ENCODE peak calls at places on chromosomes 1 and 21, in ten cellular contexts. H, M, X, W, Q, B, V, P, L and J are unnamed samples. For H3K4me1, the result is how much of the 10 kb centered on the place peaks cover.

GRCh38 chr1:12107718-12108117 is 44.6 kb downstream of the TNFRSF8 start:
- DNase-seq in H (no peak), M (no peak), X (no peak), W (no peak), Q (no peak), B (no peak), V (no peak), P (no peak), L (no peak), J (no peak)

GRCh38 chr1:229253170-229253974 is 17.5 kb upstream of the RAB4A start:
- DNase-seq in H (peak), M (no peak), X (no peak), W (peak), Q (no peak), B (no peak), V (no peak), P (no peak), L (no peak), J (no peak)

GRCh38 chr1:235597867-235598553 is 51.6 kb downstream of the GNG4 start:
- DNase-seq in H (peak), M (no peak), X (no peak), W (peak), Q (no peak), B (no peak), V (no peak), P (no peak), L (no peak), J (no peak)

GRCh38 chr1:206658264-206658980 is 23.1 kb downstream of the DYRK3 start:
- DNase-seq in H (no peak), M (no peak), X (peak), W (peak), Q (peak), B (peak), V (peak), P (no peak), L (no peak), J (no peak)

GRCh38 chr1:240356568-240356967 is 255.4 kb downstream of the GREM2 start:
- DNase-seq in H (no peak), M (no peak), X (no peak), W (no peak), Q (no peak), B (no peak), V (no peak), P (no peak), L (no peak), J (no peak)

GRCh38 chr1:102535829-102536505 is 539.2 kb upstream of the OLFM3 start:
- DNase-seq in H (no peak), M (no peak), X (no peak), W (peak), Q (no peak), B (no peak), V (no peak), P (no peak), L (no peak), J (no peak)

GRCh38 chr21:16342932-16343331 is 613.1 kb downstream of the USP25 start:
- DNase-seq in H (no peak), M (no peak), X (no peak), W (peak), Q (no peak), B (no peak), V (no peak), P (no peak), L (no peak), J (no peak)

GRCh38 chr1:232726048-232726779 is 79.0 kb upstream of the MAP10 start:
- DNase-seq in H (peak), M (no peak), X (no peak), W (peak), Q (no peak), B (no peak), V (no peak), P (no peak), L (no peak), J (no peak)

GRCh38 chr1:77948841-77949424 is 29.9 kb downstream of the FUBP1 start:
- DNase-seq in H (peak), M (no peak), X (no peak), W (peak), Q (no peak), B (no peak), V (no peak), P (no peak), L (no peak), J (no peak)

GRCh38 chr1:228083871-228084278 is 1.4 kb downstream of the ARF1 start:
- DNase-seq in H (no peak), M (no peak), X (no peak), W (no peak), Q (no peak), B (peak), V (no peak), P (no peak), L (no peak), J (no peak)

GRCh38 chr1:173410794-173411236 is 66.3 kb upstream of the PRDX6 start:
- DNase-seq in H (no peak), M (no peak), X (no peak), W (no peak), Q (no peak), B (no peak), V (no peak), P (no peak), L (no peak), J (no peak)

GRCh38 chr1:93615201-93616150 is 66.2 kb downstream of the BCAR3 start:
- DNase-seq in H (peak), M (peak), X (no peak), W (peak), Q (no peak), B (no peak), V (no peak), P (no peak), L (no peak), J (peak)

GRCh38 chr1:209624516-209625204 is 27.6 kb downstream of the LAMB3 start:
- DNase-seq in H (no peak), M (no peak), X (no peak), W (no peak), Q (no peak), B (no peak), V (no peak), P (no peak), L (no peak), J (no peak)

GRCh38 chr1:39132505-39133339 is 71.8 kb upstream of the MACF1 start:
- DNase-seq in H (peak), M (peak), X (peak), W (peak), Q (no peak), B (peak), V (peak), P (peak), L (peak), J (peak)

GRCh38 chr1:180156631-180157091 is 2.0 kb downstream of the QSOX1 start:
- DNase-seq in H (no peak), M (no peak), X (no peak), W (no peak), Q (no peak), B (no peak), V (no peak), P (no peak), L (no peak), J (no peak)

GRCh38 chr1:119453021-119453420 is 38.1 kb downstream of the HSD3B2 start:
- DNase-seq in H (peak), M (no peak), X (no peak), W (no peak), Q (no peak), B (peak), V (no peak), P (no peak), L (no peak), J (peak)

GRCh38 chr1:42689912-42690311 is 7.7 kb downstream of the YBX1 start:
- DNase-seq in H (peak), M (no peak), X (no peak), W (no peak), Q (no peak), B (no peak), V (no peak), P (no peak), L (no peak), J (no peak)

GRCh38 chr21:28393279-28393678 is 599.4 kb downstream of the LTN1 start:
- DNase-seq in H (peak), M (no peak), X (no peak), W (no peak), Q (no peak), B (no peak), V (peak), P (no peak), L (no peak), J (no peak)

GRCh38 chr1:226134170-226135058 is 52.1 kb downstream of the ACBD3 start:
- DNase-seq in H (no peak), M (peak), X (no peak), W (no peak), Q (no peak), B (no peak), V (no peak), P (no peak), L (no peak), J (no peak)

GRCh38 chr1:147591993-147592392 is 50.7 kb downstream of the BCL9 start:
- DNase-seq in H (no peak), M (no peak), X (no peak), W (no peak), Q (no peak), B (no peak), V (no peak), P (no peak), L (no peak), J (no peak)

GRCh38 chr1:223341111-223341510 is 22.9 kb downstream of the SUSD4 start:
- DNase-seq in H (peak), M (peak), X (peak), W (no peak), Q (no peak), B (peak), V (peak), P (no peak), L (no peak), J (no peak)

GRCh38 chr21:38937844-38938243 is 132.1 kb downstream of the ETS2 start:
- DNase-seq in H (no peak), M (no peak), X (no peak), W (no peak), Q (no peak), B (no peak), V (no peak), P (no peak), L (no peak), J (no peak)

GRCh38 chr1:232377494-232377770 is 252.5 kb downstream of the SIPA1L2 start:
- DNase-seq in H (peak), M (peak), X (no peak), W (peak), Q (no peak), B (no peak), V (no peak), P (no peak), L (no peak), J (no peak)

GRCh38 chr21:31248598-31248997 is 95.5 kb downstream of the TIAM1 start:
- DNase-seq in H (peak), M (no peak), X (no peak), W (peak), Q (no peak), B (no peak), V (no peak), P (no peak), L (no peak), J (no peak)

DNA sequence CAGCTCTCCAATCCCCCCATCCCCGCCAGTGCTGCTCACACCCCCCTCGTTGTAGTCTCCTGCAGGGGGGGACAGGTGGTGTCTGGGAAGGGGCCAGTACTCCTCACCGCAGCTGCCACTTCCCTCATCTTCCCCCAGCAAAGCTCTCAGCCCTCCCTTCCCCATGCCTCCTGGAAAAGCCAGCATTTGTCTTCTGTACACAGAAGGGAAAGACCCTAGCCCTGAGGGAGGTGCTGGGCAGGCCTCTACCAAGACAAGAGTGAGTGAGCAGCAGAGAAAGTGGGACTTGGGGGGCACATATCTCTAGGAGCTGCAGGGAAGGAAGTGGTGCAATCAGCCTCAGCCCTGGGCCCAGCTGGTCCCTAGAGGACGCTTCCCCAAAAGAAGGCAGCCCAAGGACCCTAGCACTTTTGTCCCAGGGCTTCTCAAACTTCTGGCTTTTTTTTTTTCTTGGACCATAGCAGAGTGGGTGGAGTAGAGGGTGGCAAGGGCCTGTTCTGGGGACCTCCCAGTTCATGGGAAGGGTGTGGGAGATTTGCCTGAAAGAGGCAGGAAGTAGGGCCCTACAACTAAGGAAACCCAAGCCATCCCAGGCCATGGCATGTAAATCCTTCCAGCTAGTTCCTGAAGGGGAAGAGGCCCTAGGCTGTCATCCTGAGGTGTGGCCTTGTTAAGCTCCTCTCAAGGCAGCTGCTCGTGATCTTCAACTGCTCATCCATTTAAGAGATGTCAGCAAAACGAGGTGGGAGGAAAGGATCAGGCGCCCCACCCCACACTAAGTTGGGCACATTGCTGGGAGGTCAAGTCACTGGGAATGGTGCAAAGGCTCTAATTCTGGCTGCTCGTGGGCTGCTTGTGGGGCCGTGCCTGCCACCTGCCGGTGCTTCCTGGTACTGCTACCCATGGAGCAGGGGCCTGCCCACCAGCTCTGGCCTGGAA is 12.6 kb downstream of the ZC3H12A start:
- DNase-seq in H (peak), M (peak), X (peak), W (peak), Q (peak), B (peak), V (peak), P (no peak), L (peak), J (peak)
- H3K27ac ChIP-seq in H (peak), M (peak), X (peak), W (no peak), Q (no peak), B (peak), V (peak), P (no peak), L (peak), J (no peak)

GRCh38 chr1:6262570-6263420 is 1.9 kb upstream of the GPR153 start:
- DNase-seq in H (no peak), M (peak), X (peak), W (no peak), Q (no peak), B (peak), V (no peak), P (no peak), L (no peak), J (no peak)

GRCh38 chr1:6259491-6260362 is 1.2 kb downstream of the GPR153 start:
- DNase-seq in H (peak), M (peak), X (peak), W (peak), Q (peak), B (peak), V (peak), P (no peak), L (peak), J (peak)

GRCh38 chr1:6260433-6260934 is 414 bp downstream of the GPR153 start:
- DNase-seq in H (peak), M (peak), X (peak), W (no peak), Q (no peak), B (peak), V (no peak), P (no peak), L (no peak), J (no peak)

GRCh38 chr1:6261615-6261995 is 707 bp upstream of the GPR153 start:
- DNase-seq in H (peak), M (no peak), X (no peak), W (peak), Q (no peak), B (no peak), V (no peak), P (no peak), L (no peak), J (no peak)

DNA sequence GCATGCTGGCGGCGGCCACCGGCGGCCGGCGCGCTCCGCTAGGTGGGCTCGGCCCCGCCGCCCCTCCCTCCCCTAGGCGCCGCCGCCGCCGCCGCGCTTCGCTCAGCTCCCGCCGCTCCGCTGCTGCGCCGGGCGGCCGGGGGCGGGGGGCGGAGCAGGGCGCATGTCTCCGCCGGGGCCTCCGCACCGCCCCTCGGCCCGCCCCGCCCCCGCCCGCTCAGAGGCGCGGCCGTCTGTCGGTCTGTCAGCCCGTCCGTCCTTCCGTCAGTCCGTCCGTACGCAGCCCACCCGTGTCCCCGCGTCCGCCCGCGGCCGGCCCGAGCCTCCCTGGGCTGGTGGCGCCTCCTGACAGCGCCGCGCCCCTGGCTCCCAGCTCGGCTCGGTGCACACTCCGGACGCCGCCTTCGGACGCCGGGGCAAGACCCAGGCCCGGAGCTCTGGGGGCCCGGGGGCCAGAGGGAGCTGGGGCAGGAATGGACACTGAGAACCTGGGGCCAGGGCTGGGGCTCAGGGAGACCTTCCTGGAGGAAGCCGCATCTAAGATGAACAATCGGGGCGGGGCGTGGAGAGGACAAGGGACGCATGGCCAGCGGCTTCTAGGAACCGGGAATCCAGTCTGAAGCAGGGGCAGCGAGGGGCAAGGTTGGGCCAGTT is at the start of gene GPR153:
- DNase-seq in H (peak), M (peak), X (peak), W (no peak), Q (peak), B (peak), V (peak), P (no peak), L (no peak), J (peak)
- H3K4me1 ChIP-seq in H (under half), M (under half), X (under half), W (under half), Q (under half), B (under half), V (under half), P (under half), L (under half), J (under half)

DNA sequence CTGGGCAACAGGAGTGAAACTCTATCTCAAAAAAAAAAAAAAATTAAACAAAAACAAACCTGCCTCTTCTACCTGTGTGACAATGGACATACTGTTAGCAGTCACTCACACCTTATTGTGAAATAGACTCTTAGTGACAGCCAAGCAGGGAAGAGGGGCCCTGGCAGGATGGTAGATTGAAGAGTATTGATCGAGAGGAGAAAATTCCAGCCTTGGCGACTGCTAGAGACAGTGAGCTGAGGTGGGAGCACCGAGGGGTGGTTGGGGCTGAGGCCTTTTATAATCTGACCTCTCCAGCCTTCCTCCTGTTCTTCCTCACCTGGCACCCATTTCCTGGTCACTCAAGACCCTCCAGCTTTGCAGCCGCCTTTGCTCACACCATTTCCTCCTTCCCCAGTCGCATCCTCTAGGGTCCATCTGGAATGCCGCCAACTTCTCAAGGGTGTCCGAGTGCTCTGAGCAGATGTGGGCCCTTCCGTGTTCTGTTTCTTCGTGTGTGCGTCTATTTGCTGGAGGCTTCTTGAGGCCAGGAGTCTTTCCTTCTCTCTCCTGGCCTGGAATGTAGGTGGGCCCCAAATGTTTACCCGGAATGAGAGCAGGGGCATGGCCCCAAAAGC is 196.9 kb upstream of the TMEM51 start:
- DNase-seq in H (no peak), M (no peak), X (no peak), W (no peak), Q (no peak), B (no peak), V (no peak), P (no peak), L (no peak), J (no peak)
- H3K4me3 ChIP-seq in H (no peak), M (no peak), X (no peak), W (no peak), Q (no peak), B (no peak), V (no peak), P (no peak), L (no peak), J (no peak)

DNA sequence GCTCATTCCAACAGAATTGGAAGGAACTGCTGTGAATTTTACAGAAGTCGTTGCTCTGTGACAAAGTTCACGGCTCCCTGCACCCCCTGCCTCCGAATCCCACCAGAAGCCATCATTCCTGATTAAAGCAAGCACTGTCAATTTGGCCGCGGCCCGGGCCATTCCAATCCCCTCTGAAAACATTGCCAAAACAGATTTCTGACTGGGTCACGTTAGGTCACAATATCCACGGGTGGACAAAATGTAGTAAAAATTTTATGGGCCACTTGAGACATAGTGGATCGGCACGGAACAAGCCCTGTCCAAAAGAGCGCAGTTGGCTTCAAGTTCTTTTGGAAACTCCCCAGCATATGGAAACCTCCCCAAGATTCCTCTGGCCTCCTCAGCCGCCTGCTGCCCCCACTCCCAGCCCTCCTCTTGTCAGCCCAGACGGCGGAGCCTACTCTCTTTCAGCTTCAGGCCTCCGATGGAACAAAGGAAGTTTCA is 67.3 kb upstream of the IFNAR2 start:
- DNase-seq in H (no peak), M (no peak), X (no peak), W (no peak), Q (no peak), B (no peak), V (no peak), P (no peak), L (no peak), J (no peak)
- H3K27ac ChIP-seq in H (no peak), M (no peak), X (no peak), W (no peak), Q (no peak), B (no peak), V (no peak), P (no peak), L (no peak), J (no peak)

DNA sequence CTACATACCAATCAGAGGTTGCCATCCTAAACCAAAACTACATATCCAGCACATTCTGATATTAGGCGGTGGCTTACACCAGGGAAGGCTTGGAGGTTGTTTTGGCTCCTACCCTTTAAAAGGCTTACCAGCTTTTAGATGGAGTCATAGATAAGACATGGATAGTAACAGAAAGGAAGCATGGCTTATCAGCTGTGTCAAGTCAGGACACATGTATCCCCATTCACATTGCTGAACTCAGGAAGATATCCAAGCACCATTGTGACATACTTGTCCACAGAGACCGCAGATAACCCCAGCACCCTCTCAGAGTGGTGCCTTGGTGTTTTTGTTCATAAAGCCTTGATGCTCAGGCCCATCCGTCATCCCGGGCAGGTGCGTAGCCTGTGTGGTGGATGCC is 39.7 kb downstream of the ADARB1 start:
- DNase-seq in H (no peak), M (no peak), X (no peak), W (no peak), Q (no peak), B (no peak), V (no peak), P (no peak), L (no peak), J (no peak)
- H3K4me1 ChIP-seq in H (under half), M (half or more), X (half or more), W (under half), Q (under half), B (under half), V (half or more), P (under half), L (under half), J (under half)

GRCh38 chr1:25435315-25436103 is 4.8 kb downstream of the MACO1 start:
- DNase-seq in H (peak), M (no peak), X (no peak), W (no peak), Q (no peak), B (no peak), V (no peak), P (no peak), L (no peak), J (peak)
- H3K4me3 ChIP-seq in H (peak), M (no peak), X (no peak), W (no peak), Q (peak), B (peak), V (no peak), P (no peak), L (no peak), J (no peak)